ENCODE peak calls at places on chromosomes 1 and 21, in six cellular contexts. A, Y, I, Q, N and G are unnamed samples.

GRCh38 chr1:159790237-159790917 is 9.6 kb downstream of the DUSP23 start:
- DNase-seq in A (peak; percentile 81), Y (no peak), I (no peak), Q (peak; percentile 47), N (no peak), G (no peak)

GRCh38 chr21:25518491-25518911 is 88.8 kb downstream of the MRPL39 start:
- DNase-seq in A (peak; percentile 49), Y (no peak), I (no peak), Q (no peak), N (no peak), G (no peak)

GRCh38 chr21:26070822-26071425 is 99.6 kb downstream of the APP start:
- DNase-seq in A (peak; percentile 67), Y (peak; percentile 13), I (no peak), Q (peak; percentile 65), N (peak; percentile 31), G (peak; percentile 49)

GRCh38 chr1:152005360-152005912 is 11.8 kb upstream of the S100A10 start:
- DNase-seq in A (no peak), Y (no peak), I (no peak), Q (no peak), N (no peak), G (no peak)

GRCh38 chr1:160830321-160831153 is 32.1 kb downstream of the CD244 start:
- DNase-seq in A (peak; percentile 95), Y (peak; percentile 81), I (no peak), Q (peak; percentile 23), N (no peak), G (peak; percentile 32)

GRCh38 chr21:45041984-45042663 is 32.3 kb upstream of the ADARB1 start:
- DNase-seq in A (no peak), Y (no peak), I (no peak), Q (no peak), N (no peak), G (no peak)

GRCh38 chr21:45981154-45981606 is 390 bp upstream of the COL6A1 start:
- DNase-seq in A (peak; percentile 85), Y (peak; percentile 55), I (peak; percentile 56), Q (peak; percentile 91), N (peak; percentile 67), G (peak; percentile 23)

GRCh38 chr1:38563985-38564735 is 295.4 kb downstream of the RRAGC start:
- DNase-seq in A (no peak), Y (no peak), I (no peak), Q (no peak), N (no peak), G (no peak)

GRCh38 chr1:206581571-206581981 is 30.7 kb downstream of the EIF2D start:
- DNase-seq in A (no peak), Y (peak; percentile 79), I (peak; percentile 35), Q (no peak), N (no peak), G (no peak)

GRCh38 chr1:39046811-39047210 is 20.7 kb downstream of the NDUFS5 start:
- DNase-seq in A (no peak), Y (no peak), I (no peak), Q (no peak), N (no peak), G (no peak)

GRCh38 chr1:160567858-160568682 is 11.2 kb downstream of the CD84 start:
- DNase-seq in A (no peak), Y (peak; percentile 60), I (no peak), Q (no peak), N (no peak), G (no peak)

GRCh38 chr1:113813218-113813617 is 942 bp upstream of the RSBN1 start:
- DNase-seq in A (no peak), Y (no peak), I (no peak), Q (no peak), N (no peak), G (no peak)

GRCh38 chr1:112628516-112628915 is 8.9 kb downstream of the CAPZA1 start:
- DNase-seq in A (no peak), Y (no peak), I (no peak), Q (no peak), N (no peak), G (no peak)

GRCh38 chr1:6982860-6983259 is 197.6 kb downstream of the CAMTA1 start:
- DNase-seq in A (no peak), Y (no peak), I (no peak), Q (no peak), N (no peak), G (no peak)